ENCODE peak calls at places on chromosome 7, in eight cellular contexts. T is progenitor cell of endocrine pancreas, Z is A549, P is GM13977, J is GM12865, O is OCI-LY7, E is spleen, W is HL-60. B is an unnamed sample.

GRCh38 chr7:101650579-101651081 is 21.5 kb upstream of the MYL10 start:
- DNase-seq in W (no peak), P (no peak), J (peak), E (no peak), O (peak), T (no peak), Z (no peak), B (no peak)

GRCh38 chr7:109879429-109879828 is 1211.5 kb upstream of the LRRN3 start:
- DNase-seq in E (no peak), J (no peak), O (no peak), W (no peak), P (no peak), T (no peak), Z (no peak), B (no peak)

GRCh38 chr7:30226593-30227268 is 57.7 kb upstream of the ZNRF2 start:
- DNase-seq in T (peak), Z (peak), O (no peak), J (no peak), E (no peak), P (no peak), W (no peak), B (peak)

GRCh38 chr7:6175642-6176041 is 96.8 kb downstream of the CYTH3 start:
- DNase-seq in T (no peak), O (no peak), J (no peak), P (no peak), W (peak), E (no peak), Z (no peak), B (peak)

GRCh38 chr7:102119925-102120324 is 166.7 kb upstream of the SH2B2 start:
- DNase-seq in E (peak), J (no peak), Z (no peak), P (no peak), O (no peak), W (no peak), T (no peak), B (no peak)

GRCh38 chr7:50533849-50534248 is 31.4 kb downstream of the DDC start:
- DNase-seq in J (no peak), O (no peak), Z (no peak), T (no peak), E (no peak), P (no peak), W (no peak), B (no peak)

GRCh38 chr7:129122751-129123516 is 21.6 kb upstream of the TSPAN33 start:
- DNase-seq in P (peak), Z (no peak), E (no peak), W (no peak), O (no peak), J (peak), T (no peak), B (peak)

GRCh38 chr7:13476881-13477444 is 512.5 kb downstream of the ETV1 start:
- DNase-seq in J (no peak), W (no peak), T (no peak), E (no peak), O (no peak), P (no peak), Z (no peak), B (peak)

GRCh38 chr7:120857558-120858298 is at the start of gene TSPAN12:
- DNase-seq in P (peak), W (no peak), J (peak), Z (peak), O (no peak), T (peak), E (peak), B (peak)

GRCh38 chr7:127383123-127383835 is 9.2 kb downstream of the ZNF800 start:
- DNase-seq in O (no peak), W (no peak), P (no peak), Z (no peak), T (no peak), E (no peak), J (no peak), B (peak)

DNA sequence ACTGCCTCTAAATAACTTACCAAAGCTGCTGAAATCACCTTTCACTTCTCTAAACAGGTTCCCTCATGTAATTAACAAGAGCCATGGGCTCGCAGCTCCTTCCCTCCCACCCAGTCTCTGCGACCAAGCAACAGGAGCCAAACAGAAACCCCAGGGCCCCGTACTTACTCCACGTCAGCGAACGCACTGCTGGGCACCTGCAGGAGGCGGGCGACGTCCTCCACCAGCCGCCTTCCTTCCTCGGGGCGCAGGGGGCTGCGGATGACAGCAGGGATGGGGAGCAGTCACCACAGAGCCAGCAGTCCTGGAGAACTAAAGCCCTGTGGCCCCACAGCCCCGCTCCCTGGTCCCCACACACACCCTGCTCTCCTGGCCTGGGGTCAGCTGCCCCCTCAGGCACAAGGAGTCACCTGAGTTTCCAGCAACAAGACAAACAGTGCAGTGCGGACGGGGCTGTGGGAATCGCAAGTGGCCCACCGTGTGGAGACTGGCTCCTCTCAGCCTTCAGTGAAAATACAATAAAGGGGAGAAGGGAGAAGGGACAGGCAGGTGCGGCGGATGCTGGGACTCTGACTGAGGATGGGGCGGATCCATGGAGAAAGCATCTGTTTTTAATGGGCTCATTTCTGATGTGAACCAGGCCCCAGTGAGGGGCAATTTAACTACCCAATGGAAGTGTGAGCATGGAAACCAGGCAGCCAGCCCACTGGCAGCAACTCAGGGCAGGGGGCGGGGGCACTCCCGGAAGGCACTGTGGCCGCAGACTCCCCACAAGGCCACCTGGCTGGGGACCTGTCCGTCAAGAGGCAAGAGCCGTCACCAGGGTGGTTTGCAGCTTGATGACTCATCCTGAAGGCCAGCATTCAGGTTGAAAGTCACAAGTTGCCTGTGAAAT is 476.7 kb downstream of the PTPRN2 start:
- DNase-seq in T (no peak), W (no peak), E (no peak), Z (no peak), P (no peak), J (no peak), O (no peak), B (no peak)
- TF ChIP-seq CTCF in T (no peak), W (no peak), E (no peak), Z (no peak), P (no peak), J (no peak), O (no peak), B (no peak)

GRCh38 chr7:42226354-42226941 is 10.6 kb downstream of the GLI3 start:
- DNase-seq in T (no peak), J (no peak), E (no peak), P (no peak), O (no peak), Z (no peak), W (no peak), B (no peak)

GRCh38 chr7:42222119-42222518 is 14.9 kb downstream of the GLI3 start:
- DNase-seq in J (no peak), E (no peak), W (no peak), Z (no peak), T (no peak), O (no peak), P (no peak), B (no peak)

GRCh38 chr7:42222891-42223290 is 14.1 kb downstream of the GLI3 start:
- DNase-seq in E (no peak), W (no peak), T (no peak), Z (no peak), P (no peak), J (no peak), O (no peak), B (no peak)

GRCh38 chr7:42227523-42227922 is 9.5 kb downstream of the GLI3 start:
- DNase-seq in W (no peak), T (no peak), Z (no peak), E (no peak), O (no peak), J (peak), P (no peak), B (no peak)

GRCh38 chr7:42224391-42225003 is 12.5 kb downstream of the GLI3 start:
- DNase-seq in P (no peak), T (no peak), O (no peak), J (no peak), W (no peak), E (no peak), Z (no peak), B (no peak)
- TF ChIP-seq CTCF in P (no peak), T (peak), O (no peak), J (no peak), W (no peak), E (no peak), Z (no peak), B (no peak)

GRCh38 chr7:143408686-143409551 is at the start of gene EPHA1:
- DNase-seq in Z (peak), E (no peak), W (no peak), J (no peak), P (peak), T (peak), O (no peak), B (peak)
- TF ChIP-seq CTCF in Z (peak), E (peak), W (no peak), J (no peak), P (peak), T (peak), O (peak), B (peak)

GRCh38 chr7:134694299-134694698 is 47.6 kb downstream of the BPGM start:
- DNase-seq in J (no peak), E (no peak), O (no peak), W (no peak), Z (peak), P (peak), T (no peak), B (no peak)
- TF ChIP-seq CTCF in J (peak), E (no peak), O (peak), W (peak), Z (peak), P (peak), T (peak), B (peak)

DNA sequence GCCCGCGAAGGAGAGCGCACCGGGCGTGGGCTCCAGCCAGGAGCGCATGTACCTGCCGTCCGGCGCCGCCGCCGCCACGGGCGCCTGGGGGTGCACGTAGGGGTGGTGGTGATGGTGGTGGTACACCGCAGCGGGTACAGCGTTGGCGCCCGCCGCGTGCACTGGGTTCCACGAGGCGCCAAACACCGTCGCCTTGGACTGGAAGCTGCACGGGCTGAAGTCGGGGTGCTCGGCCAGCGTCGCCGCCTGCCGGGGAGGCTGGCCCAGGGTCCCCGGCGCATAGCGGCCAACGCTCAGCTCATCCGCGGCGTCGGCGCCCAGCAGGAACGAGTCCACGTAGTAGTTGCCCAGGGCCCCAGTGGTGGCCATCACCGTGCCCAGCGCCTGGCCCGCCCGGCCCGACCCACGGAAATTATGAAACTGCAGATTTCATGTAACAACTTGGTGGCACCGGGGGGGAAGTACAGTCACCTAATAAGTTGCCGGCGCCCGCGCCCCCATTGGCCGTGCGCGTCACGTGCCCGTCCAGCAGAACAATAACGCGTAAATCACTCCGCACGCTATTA is at the start of gene HOXA9:
- DNase-seq in W (no peak), T (no peak), J (no peak), P (no peak), O (no peak), E (peak), Z (no peak), B (peak)
- TF ChIP-seq CTCF in W (no peak), T (no peak), J (no peak), P (no peak), O (no peak), E (no peak), Z (no peak), B (no peak)

GRCh38 chr7:10643545-10643944 is 330.1 kb upstream of the PHF14 start:
- DNase-seq in W (no peak), E (no peak), T (no peak), P (no peak), O (no peak), Z (no peak), J (no peak), B (no peak)
- TF ChIP-seq CTCF in W (no peak), E (no peak), T (no peak), P (no peak), O (no peak), Z (no peak), J (no peak), B (no peak)

GRCh38 chr7:98531717-98532116 is 85.4 kb upstream of the NPTX2 start:
- DNase-seq in Z (no peak), P (no peak), W (no peak), O (peak), E (no peak), J (peak), T (no peak), B (no peak)
- TF ChIP-seq CTCF in Z (no peak), P (no peak), W (no peak), O (peak), E (no peak), J (peak), T (no peak), B (no peak)

DNA sequence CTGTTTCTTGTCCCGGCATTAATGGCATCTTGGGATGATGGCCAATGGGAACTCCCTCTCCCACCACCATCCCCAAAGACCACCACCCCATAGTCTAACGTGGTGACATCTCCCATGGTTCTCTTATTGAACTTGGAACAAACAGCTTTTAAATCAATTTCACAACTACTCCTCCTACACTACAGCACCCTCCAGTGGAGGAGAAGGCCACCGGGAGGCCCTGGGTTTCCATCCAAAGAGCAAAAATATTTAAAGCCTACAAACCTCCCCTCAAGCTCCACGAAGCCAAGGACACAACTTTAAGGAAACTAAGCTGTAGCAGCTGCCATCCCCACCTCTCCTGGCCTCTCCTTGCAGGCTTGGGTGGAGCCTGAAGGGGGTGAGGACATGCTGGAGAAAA is 94.1 kb upstream of the LANCL2 start:
- DNase-seq in W (no peak), O (no peak), J (no peak), T (no peak), E (no peak), Z (no peak), P (no peak), B (peak)
- TF ChIP-seq CTCF in W (no peak), O (peak), J (peak), T (peak), E (no peak), Z (peak), P (peak), B (peak)

GRCh38 chr7:18177815-18178660 is 150.4 kb upstream of the PRPS1L1 start:
- DNase-seq in O (no peak), J (peak), E (peak), P (peak), W (peak), Z (no peak), T (no peak), B (peak)

GRCh38 chr7:18179058-18179457 is 151.4 kb upstream of the PRPS1L1 start:
- DNase-seq in O (no peak), P (no peak), T (no peak), J (peak), Z (no peak), E (no peak), W (no peak), B (no peak)

GRCh38 chr7:18175801-18176450 is 148.3 kb upstream of the PRPS1L1 start:
- DNase-seq in T (no peak), P (no peak), J (no peak), O (no peak), W (no peak), Z (no peak), E (no peak), B (no peak)

GRCh38 chr7:18174996-18175395 is 147.3 kb upstream of the PRPS1L1 start:
- DNase-seq in J (peak), W (no peak), P (no peak), T (no peak), Z (no peak), O (no peak), E (peak), B (no peak)

DNA sequence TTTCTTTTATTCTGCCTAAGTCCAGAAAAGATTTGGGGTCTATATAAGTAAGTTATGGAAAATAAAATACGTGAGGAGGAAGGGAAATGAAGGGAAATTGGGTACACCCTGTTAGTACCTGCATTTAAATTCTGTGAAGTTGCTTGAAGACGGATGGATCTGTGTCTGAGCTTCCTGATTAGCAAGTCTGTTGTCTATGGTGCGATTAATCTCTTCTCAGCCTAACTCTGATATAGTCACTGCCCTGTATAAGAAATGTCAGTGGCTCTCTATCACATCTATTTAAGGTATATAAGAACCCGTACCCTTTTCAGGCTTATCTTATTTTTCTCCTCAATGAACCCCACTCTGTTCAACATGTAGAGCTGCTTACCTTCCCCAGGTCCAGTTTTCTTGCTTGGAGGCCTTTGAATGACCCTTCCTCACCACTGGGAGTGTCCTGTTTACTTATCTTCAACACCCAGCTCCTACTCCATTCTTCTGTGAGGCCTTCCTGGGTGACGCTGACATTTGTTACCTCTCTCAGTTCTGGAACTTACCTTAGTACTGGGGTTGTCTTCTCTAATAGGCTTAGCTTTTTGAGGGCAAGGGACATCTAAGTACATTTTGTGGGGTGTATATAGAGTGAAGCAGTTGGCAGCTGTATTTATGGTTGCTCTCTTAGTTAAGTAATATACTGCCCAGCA is 149.6 kb upstream of the PRPS1L1 start:
- DNase-seq in W (no peak), T (no peak), E (no peak), O (no peak), Z (no peak), P (no peak), J (no peak), B (no peak)
- TF ChIP-seq CTCF in W (no peak), T (no peak), E (no peak), O (no peak), Z (no peak), P (no peak), J (no peak), B (no peak)